ENCODE peak calls at places on chromosome 20, in four cellular contexts. One of them, this sample, is unnamed.

GRCh38 chr20:16263582-16263981 is 309.7 kb downstream of the KIF16B start:
- DNase-seq in NCI-H2227 treated with DMSO at 0.1 percent for 48 hours: no peak
- DNase-seq in CD8-positive, alpha-beta memory T cell: no peak
- DNase-seq in substantia nigra: no peak
- DNase-seq in this sample: no peak

GRCh38 chr20:63314566-63315239 is 21.7 kb downstream of the COL20A1 start:
- DNase-seq in substantia nigra: no peak
- DNase-seq in NCI-H2227 treated with DMSO at 0.1 percent for 48 hours: no peak
- DNase-seq in CD8-positive, alpha-beta memory T cell: no peak
- DNase-seq in this sample: no peak

GRCh38 chr20:1624811-1625690 is 5.2 kb upstream of the SIRPB1 start:
- DNase-seq in substantia nigra: no peak
- DNase-seq in NCI-H2227 treated with DMSO at 0.1 percent for 48 hours: no peak
- DNase-seq in CD8-positive, alpha-beta memory T cell: no peak
- DNase-seq in this sample: no peak

GRCh38 chr20:2599265-2600060 is 53.0 kb upstream of the NOP56 start:
- DNase-seq in CD8-positive, alpha-beta memory T cell: no peak
- DNase-seq in NCI-H2227 treated with DMSO at 0.1 percent for 48 hours: no peak
- DNase-seq in substantia nigra: no peak
- DNase-seq in this sample: no peak

GRCh38 chr20:43925786-43926185 is 11.1 kb downstream of the TOX2 start:
- DNase-seq in substantia nigra: no peak
- DNase-seq in CD8-positive, alpha-beta memory T cell: no peak
- DNase-seq in NCI-H2227 treated with DMSO at 0.1 percent for 48 hours: no peak
- DNase-seq in this sample: no peak

GRCh38 chr20:13922241-13922640 is 68.2 kb downstream of the SEL1L2 start:
- DNase-seq in NCI-H2227 treated with DMSO at 0.1 percent for 48 hours: no peak
- DNase-seq in CD8-positive, alpha-beta memory T cell: no peak
- DNase-seq in substantia nigra: no peak
- DNase-seq in this sample: no peak

GRCh38 chr20:32359633-32360332 is 1.7 kb downstream of the ASXL1 start:
- DNase-seq in NCI-H2227 treated with DMSO at 0.1 percent for 48 hours: no peak
- DNase-seq in CD8-positive, alpha-beta memory T cell: peak; percentile 18
- DNase-seq in substantia nigra: no peak
- DNase-seq in this sample: no peak

GRCh38 chr20:50415031-50415515 is 95.1 kb upstream of the PTPN1 start:
- DNase-seq in NCI-H2227 treated with DMSO at 0.1 percent for 48 hours: no peak
- DNase-seq in CD8-positive, alpha-beta memory T cell: no peak
- DNase-seq in substantia nigra: no peak
- DNase-seq in this sample: no peak

GRCh38 chr20:62530643-62531032 is 54.8 kb upstream of the GATA5 start:
- DNase-seq in NCI-H2227 treated with DMSO at 0.1 percent for 48 hours: no peak
- DNase-seq in CD8-positive, alpha-beta memory T cell: no peak
- DNase-seq in substantia nigra: no peak
- DNase-seq in this sample: no peak

GRCh38 chr20:4782373-4782772 is 60.7 kb downstream of the PRND start:
- DNase-seq in NCI-H2227 treated with DMSO at 0.1 percent for 48 hours: no peak
- DNase-seq in substantia nigra: no peak
- DNase-seq in CD8-positive, alpha-beta memory T cell: no peak
- DNase-seq in this sample: no peak